ENCODE peak calls at places on chromosomes 13 and 19, in ten cellular contexts. X is lung, B is RWPE1, Q is natural killer cell, D is upper lobe of right lung, I is GM13976, C is cardiac muscle cell, N is fibroblast of lung, R is choroid plexus epithelial cell, J is BE2C. S is an unnamed sample.

GRCh38 chr19:58553799-58554493 is 959 bp downstream of the CHMP2A start:
- DNase-seq in N (no peak), R (no peak), D (no peak), J (no peak), X (no peak), Q (no peak), B (no peak), C (no peak), I (no peak), S (no peak)

GRCh38 chr13:50015263-50015662 is at the start of gene KCNRG:
- DNase-seq in R (no peak), N (peak), D (no peak), C (no peak), B (no peak), X (no peak), I (no peak), J (no peak), Q (no peak), S (no peak)

GRCh38 chr13:73695325-73695724 is 438.9 kb downstream of the KLF12 start:
- DNase-seq in Q (no peak), N (no peak), J (no peak), C (no peak), D (no peak), R (no peak), X (no peak), I (no peak), B (no peak), S (no peak)

GRCh38 chr13:28410096-28410495 is 84.8 kb downstream of the FLT1 start:
- DNase-seq in R (no peak), D (no peak), Q (no peak), J (no peak), N (no peak), C (no peak), X (no peak), I (no peak), B (no peak), S (no peak)

GRCh38 chr19:49335784-49336481 is 727 bp downstream of the CD37 start:
- DNase-seq in N (no peak), I (peak), B (no peak), R (no peak), X (no peak), Q (no peak), J (no peak), C (no peak), D (peak), S (no peak)

GRCh38 chr19:5801796-5802616 is 2.9 kb upstream of the NRTN start:
- DNase-seq in B (no peak), X (no peak), D (no peak), N (peak), Q (no peak), J (peak), I (no peak), R (peak), C (peak), S (no peak)

GRCh38 chr19:32599736-32600157 is 18.8 kb downstream of the PDCD5 start:
- DNase-seq in B (peak), C (peak), X (no peak), N (peak), Q (no peak), R (peak), I (peak), J (peak), D (no peak), S (peak)

GRCh38 chr13:52463526-52463925 is 8.2 kb downstream of the CKAP2 start:
- DNase-seq in Q (no peak), J (no peak), B (no peak), N (no peak), R (no peak), D (no peak), I (no peak), C (no peak), X (no peak), S (no peak)

GRCh38 chr19:40604647-40605200 is 3.6 kb downstream of the LTBP4 start:
- DNase-seq in C (no peak), N (no peak), Q (no peak), R (no peak), B (no peak), I (no peak), J (no peak), D (no peak), X (no peak), S (no peak)

GRCh38 chr13:19596960-19597361 is 35.6 kb upstream of the TPTE2 start:
- DNase-seq in B (peak), N (peak), I (no peak), X (no peak), C (no peak), J (no peak), R (peak), Q (no peak), D (no peak), S (no peak)

GRCh38 chr13:103692442-103692841 is 626.2 kb upstream of the SLC10A2 start:
- DNase-seq in N (no peak), Q (no peak), R (no peak), B (no peak), D (no peak), C (peak), X (no peak), I (no peak), J (no peak), S (no peak)

GRCh38 chr13:27309967-27310598 is 39.5 kb downstream of the RASL11A start:
- DNase-seq in R (peak), I (no peak), D (no peak), C (no peak), Q (no peak), J (no peak), B (no peak), N (peak), X (no peak), S (no peak)

GRCh38 chr19:37128821-37129177 is 43.7 kb downstream of the ZNF585A start:
- DNase-seq in J (no peak), X (no peak), B (no peak), Q (no peak), D (no peak), R (no peak), C (no peak), N (no peak), I (no peak), S (no peak)

GRCh38 chr13:47038196-47038595 is 141.3 kb upstream of the HTR2A start:
- DNase-seq in J (no peak), D (no peak), C (no peak), N (peak), R (no peak), Q (no peak), B (no peak), I (no peak), X (no peak), S (no peak)

GRCh38 chr19:16328824-16329482 is 4.3 kb downstream of the KLF2 start:
- DNase-seq in J (no peak), I (no peak), Q (peak), X (no peak), B (no peak), R (peak), N (no peak), C (no peak), D (no peak), S (no peak)

GRCh38 chr19:10399878-10400277 is 3.5 kb downstream of the CDC37 start:
- DNase-seq in X (no peak), C (no peak), D (no peak), Q (no peak), I (no peak), N (no peak), B (no peak), J (no peak), R (no peak), S (no peak)

GRCh38 chr13:113291997-113292862 is 4.8 kb upstream of the LAMP1 start:
- DNase-seq in C (peak), R (peak), B (no peak), X (no peak), D (peak), N (peak), Q (no peak), J (no peak), I (no peak), S (no peak)

GRCh38 chr13:47801555-47801954 is 199.5 kb downstream of the SUCLA2 start:
- DNase-seq in B (no peak), J (no peak), X (no peak), Q (no peak), D (no peak), R (no peak), N (no peak), I (no peak), C (no peak), S (no peak)

GRCh38 chr19:15288146-15288963 is 44.0 kb downstream of the BRD4 start:
- DNase-seq in B (no peak), J (peak), R (no peak), X (no peak), C (no peak), I (no peak), D (no peak), Q (no peak), N (no peak), S (no peak)

GRCh38 chr19:8096071-8096470 is 43.5 kb downstream of the CCL25 start:
- DNase-seq in D (no peak), Q (no peak), I (no peak), C (no peak), X (no peak), R (no peak), B (no peak), J (no peak), N (no peak), S (no peak)

GRCh38 chr13:113116206-113116800 is 6.3 kb upstream of the F10 start:
- DNase-seq in B (no peak), X (no peak), C (no peak), I (no peak), N (no peak), D (no peak), R (no peak), J (no peak), Q (no peak), S (no peak)

GRCh38 chr19:31956771-31957170 is 388.6 kb upstream of the ZNF507 start:
- DNase-seq in C (no peak), Q (no peak), X (no peak), I (no peak), J (no peak), N (peak), D (no peak), B (no peak), R (no peak), S (no peak)

GRCh38 chr13:42986176-42986574 is 5.9 kb downstream of the EPSTI1 start:
- DNase-seq in Q (no peak), X (no peak), B (no peak), N (no peak), R (no peak), J (no peak), C (no peak), D (no peak), I (no peak), S (no peak)

GRCh38 chr13:42057918-42058530 is 9.6 kb downstream of the DGKH start:
- DNase-seq in R (no peak), C (no peak), Q (no peak), X (no peak), I (no peak), B (no peak), J (no peak), N (no peak), D (no peak), S (no peak)

GRCh38 chr19:1302534-1303239 is 17.0 kb downstream of the EFNA2 start:
- DNase-seq in J (no peak), I (no peak), D (no peak), X (no peak), B (no peak), N (no peak), Q (no peak), C (no peak), R (no peak), S (no peak)

GRCh38 chr13:38670627-38671026 is 16.2 kb upstream of the FREM2 start:
- DNase-seq in J (no peak), Q (no peak), N (peak), I (no peak), R (peak), X (no peak), B (no peak), C (no peak), D (no peak), S (no peak)

GRCh38 chr13:73703606-73704005 is 430.6 kb downstream of the KLF12 start:
- DNase-seq in B (no peak), C (no peak), N (no peak), J (no peak), R (no peak), I (no peak), X (peak), D (no peak), Q (no peak), S (no peak)

GRCh38 chr19:3982701-3983541 is 2.3 kb downstream of the EEF2 start:
- DNase-seq in C (no peak), B (peak), N (peak), X (no peak), R (peak), J (no peak), I (no peak), D (no peak), Q (no peak), S (no peak)

GRCh38 chr13:47133024-47133445 is 236.2 kb upstream of the HTR2A start:
- DNase-seq in N (no peak), D (no peak), C (no peak), Q (no peak), R (peak), I (no peak), X (no peak), J (no peak), B (no peak), S (no peak)

GRCh38 chr13:51000058-51000457 is 90.5 kb downstream of the RNASEH2B start:
- DNase-seq in I (no peak), C (peak), B (no peak), Q (no peak), R (no peak), J (no peak), N (no peak), D (no peak), X (no peak), S (no peak)

GRCh38 chr19:5292843-5293606 is 47.6 kb downstream of the PTPRS start:
- DNase-seq in R (peak), N (peak), I (peak), J (peak), Q (no peak), B (peak), X (peak), D (peak), C (peak), S (no peak)

GRCh38 chr13:21015284-21015683 is 46.1 kb downstream of the LATS2 start:
- DNase-seq in R (no peak), N (no peak), B (no peak), C (no peak), Q (no peak), J (no peak), D (no peak), I (no peak), X (no peak), S (no peak)

GRCh38 chr13:79631260-79631659 is 150.3 kb downstream of the NDFIP2 start:
- DNase-seq in J (peak), N (peak), D (no peak), X (no peak), Q (no peak), R (peak), B (peak), I (no peak), C (no peak), S (peak)
- TF ChIP-seq CTCF in J (peak), N (peak), D (no peak), X (no peak), Q (no peak), R (peak), B (peak), I (no peak), C (peak), S (peak)

GRCh38 chr19:35156673-35157014 is 2.1 kb downstream of the FXYD5 start:
- DNase-seq in Q (no peak), B (no peak), I (no peak), J (no peak), D (no peak), N (no peak), R (no peak), C (no peak), X (no peak), S (no peak)

GRCh38 chr19:35153701-35154534 is 617 bp upstream of the FXYD5 start:
- DNase-seq in R (peak), D (peak), I (peak), C (peak), J (peak), X (no peak), N (no peak), Q (peak), B (peak), S (no peak)

GRCh38 chr19:35155441-35155840 is 906 bp downstream of the FXYD5 start:
- DNase-seq in N (no peak), J (no peak), R (no peak), B (no peak), D (no peak), I (peak), C (no peak), X (no peak), Q (peak), S (no peak)

GRCh38 chr19:35155981-35156672 is 1.6 kb downstream of the FXYD5 start:
- DNase-seq in C (no peak), D (no peak), B (no peak), X (no peak), J (no peak), R (no peak), I (no peak), N (no peak), Q (no peak), S (no peak)

DNA sequence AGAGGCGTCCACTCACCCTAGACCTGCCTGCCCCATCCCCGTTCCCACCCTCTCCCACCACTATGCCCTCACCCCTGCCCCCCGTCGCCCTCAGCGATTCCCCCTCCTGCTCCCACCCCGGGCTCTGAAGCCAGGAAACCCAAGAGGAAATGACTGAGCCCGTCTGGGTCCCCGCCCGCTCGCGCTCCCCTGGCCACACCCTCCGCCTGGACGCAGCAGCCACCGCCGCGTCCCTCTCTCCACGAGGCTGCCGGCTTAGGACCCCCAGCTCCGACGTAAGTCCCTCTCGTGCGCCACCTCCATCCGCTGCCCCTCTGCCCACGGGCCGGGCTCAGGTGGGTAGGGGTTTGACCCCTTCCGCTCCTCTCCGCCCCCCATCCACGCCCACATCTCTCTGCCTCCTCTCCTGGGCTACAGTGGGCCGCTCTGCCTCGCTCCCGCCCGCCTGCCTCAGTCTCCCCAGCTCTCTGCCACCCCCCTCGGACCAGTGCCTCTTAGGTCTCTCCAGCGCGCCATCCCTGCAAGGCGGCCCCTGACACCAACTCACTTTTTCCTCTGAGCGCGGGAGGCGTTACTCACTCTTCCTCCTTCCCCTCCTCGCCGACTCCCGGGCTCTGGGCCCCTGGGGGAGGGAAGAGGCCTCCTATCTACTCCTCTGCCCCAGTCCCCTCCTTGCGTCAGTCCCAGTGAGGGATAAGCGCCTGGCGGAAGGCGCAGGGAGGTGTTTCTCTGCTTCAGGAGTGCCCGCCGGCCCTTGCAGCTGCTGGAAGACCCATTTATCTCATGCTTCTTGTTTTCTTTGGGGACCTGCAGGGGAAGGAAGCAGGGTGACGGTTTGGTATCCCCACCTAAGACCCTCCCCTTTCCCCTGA is at the start of gene FXYD5:
- DNase-seq in X (peak), Q (peak), R (peak), B (peak), C (no peak), J (no peak), I (peak), N (peak), D (peak), S (no peak)
- TF ChIP-seq CTCF in X (no peak), Q (no peak), R (no peak), B (no peak), C (peak), J (no peak), I (no peak), N (no peak), D (no peak), S (no peak)

GRCh38 chr19:18771328-18772242 is 19.5 kb downstream of the COMP start:
- DNase-seq in D (no peak), B (no peak), I (no peak), R (no peak), J (peak), X (no peak), C (peak), N (no peak), Q (no peak), S (no peak)

GRCh38 chr19:18768997-18769891 is 21.9 kb downstream of the COMP start:
- DNase-seq in Q (no peak), B (no peak), D (peak), I (no peak), X (peak), C (no peak), R (no peak), N (no peak), J (peak), S (no peak)

GRCh38 chr19:18768046-18768771 is 22.9 kb downstream of the COMP start:
- DNase-seq in R (no peak), N (no peak), B (no peak), I (no peak), J (peak), X (no peak), C (peak), Q (no peak), D (no peak), S (no peak)

GRCh38 chr19:18770663-18771327 is 20.3 kb downstream of the COMP start:
- DNase-seq in D (no peak), R (no peak), N (no peak), Q (no peak), X (no peak), J (no peak), C (no peak), B (no peak), I (no peak), S (no peak)

GRCh38 chr19:18769989-18770528 is 21.0 kb downstream of the COMP start:
- DNase-seq in N (no peak), B (no peak), J (peak), R (no peak), Q (no peak), X (no peak), D (no peak), I (no peak), C (no peak), S (no peak)
- TF ChIP-seq CTCF in N (no peak), B (no peak), J (peak), R (no peak), Q (no peak), X (no peak), D (no peak), I (no peak), C (no peak), S (no peak)

GRCh38 chr13:100984349-100984748 is 309.8 kb upstream of the TMTC4 start:
- DNase-seq in R (peak), N (no peak), J (no peak), B (no peak), D (no peak), Q (no peak), C (no peak), I (no peak), X (no peak), S (no peak)
- TF ChIP-seq CTCF in R (no peak), N (no peak), J (no peak), B (no peak), D (no peak), Q (no peak), C (no peak), I (no peak), X (no peak), S (no peak)

GRCh38 chr13:105207586-105208293 is 1327.7 kb downstream of the EFNB2 start:
- DNase-seq in N (peak), R (peak), I (no peak), J (no peak), Q (no peak), X (no peak), D (no peak), C (no peak), B (no peak), S (no peak)

GRCh38 chr13:105202384-105202783 is 1333.1 kb downstream of the EFNB2 start:
- DNase-seq in R (peak), D (no peak), I (no peak), N (peak), Q (no peak), X (no peak), J (peak), C (peak), B (no peak), S (no peak)
- TF ChIP-seq CTCF in R (peak), D (peak), I (peak), N (peak), Q (peak), X (no peak), J (peak), C (peak), B (peak), S (peak)

DNA sequence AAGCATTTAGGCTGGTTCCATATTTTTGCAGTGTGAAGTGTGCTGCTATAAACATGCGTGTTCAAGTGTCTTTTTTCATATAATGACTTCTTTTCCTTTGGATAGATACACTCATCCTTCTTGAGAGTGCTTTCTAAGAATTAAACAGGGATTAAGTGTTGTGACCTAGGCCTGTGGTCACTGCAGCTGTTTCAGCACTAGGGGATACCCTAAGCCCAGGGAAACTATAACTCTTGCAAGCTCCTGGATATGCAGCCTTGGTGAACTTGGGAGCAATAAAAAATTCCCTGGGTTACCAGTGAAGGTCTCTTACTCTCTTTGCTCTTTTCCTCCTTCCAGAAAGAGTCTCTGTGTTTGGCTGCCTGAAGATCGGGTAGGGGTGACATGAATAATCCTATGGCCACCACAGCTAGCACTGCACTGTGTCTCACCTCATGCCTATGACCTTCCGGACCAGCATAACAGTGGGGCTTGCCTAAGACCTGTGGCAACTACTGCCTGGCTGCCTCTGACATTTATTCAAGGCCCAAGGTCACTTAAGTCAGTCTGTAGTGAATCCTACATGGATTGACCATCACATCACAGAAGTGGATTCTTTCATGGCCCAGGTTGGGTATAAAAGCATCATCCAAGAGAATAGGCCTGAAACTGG is 799.7 kb downstream of the DACH1 start:
- DNase-seq in X (no peak), Q (no peak), R (peak), J (no peak), I (no peak), D (no peak), C (peak), N (peak), B (no peak), S (no peak)
- TF ChIP-seq CTCF in X (no peak), Q (no peak), R (no peak), J (peak), I (no peak), D (no peak), C (no peak), N (peak), B (no peak), S (no peak)

S was measured in LNCaP clone FGC.